ENCODE peak calls at places on chromosomes 13 and 19, in four cellular contexts. K is activated T-cell treated with anti-CD3 and anti-CD28 coated beads, Interleukin-2, amount 50 U/mL, for 72 hours; M is AG09319; E is AG04449. X is an unnamed sample.

GRCh38 chr13:43434185-43434584 is 352.6 kb downstream of the ENOX1 start:
- DNase-seq in E (no peak), M (no peak), K (no peak), X (no peak)

GRCh38 chr13:34085199-34085598 is 267.2 kb downstream of the RFC3 start:
- DNase-seq in M (no peak), E (no peak), K (no peak), X (no peak)

GRCh38 chr19:41691268-41691970 is 3.3 kb upstream of the CEACAM7 start:
- DNase-seq in E (no peak), K (peak; percentile 47), M (no peak), X (peak; percentile 64)

GRCh38 chr19:17560205-17560595 is 4.8 kb downstream of the COLGALT1 start:
- DNase-seq in M (peak; percentile 74), K (no peak), E (no peak), X (peak; percentile 4)

GRCh38 chr19:16381756-16382401 is 57.3 kb downstream of the KLF2 start:
- DNase-seq in M (no peak), K (no peak), E (no peak), X (no peak)

GRCh38 chr19:43847884-43848283 is 20.8 kb downstream of the ZNF283 start:
- DNase-seq in E (no peak), K (no peak), M (no peak), X (no peak)

GRCh38 chr19:18657590-18658365 is 20.9 kb downstream of the KLHL26 start:
- DNase-seq in E (no peak), K (no peak), M (no peak), X (peak; percentile 85)

GRCh38 chr13:66462187-66462586 is 767.9 kb downstream of the PCDH9 start:
- DNase-seq in E (no peak), M (no peak), K (no peak), X (no peak)

GRCh38 chr19:35346193-35347052 is 1.3 kb upstream of the FFAR1 start:
- DNase-seq in E (no peak), K (peak; percentile 87), M (no peak), X (peak; percentile 84)

GRCh38 chr13:44573790-44574465 is 2.2 kb downstream of the TSC22D1 start:
- DNase-seq in M (no peak), E (no peak), K (peak; percentile 20), X (peak; percentile 21)

GRCh38 chr13:109840201-109840892 is 54.0 kb upstream of the IRS2 start:
- DNase-seq in M (no peak), K (peak; percentile 42), E (no peak), X (no peak)

GRCh38 chr19:55535579-55536350 is 1.2 kb downstream of the SBK2 start:
- DNase-seq in E (no peak), M (no peak), K (no peak), X (no peak)

GRCh38 chr19:12838893-12839656 is 760 bp downstream of the MAST1 start:
- DNase-seq in E (no peak), K (peak; percentile 33), M (no peak), X (no peak)

GRCh38 chr19:45920458-45920857 is 5.9 kb upstream of the NANOS2 start:
- DNase-seq in E (no peak), M (no peak), K (no peak), X (no peak)

GRCh38 chr13:40383132-40383531 is 283.3 kb downstream of the FOXO1 start:
- DNase-seq in M (no peak), E (no peak), K (no peak), X (no peak)

GRCh38 chr19:48737360-48737998 is 2.9 kb downstream of the RASIP1 start:
- DNase-seq in K (no peak), E (no peak), M (no peak), X (no peak)

GRCh38 chr13:50611117-50611781 is 232.2 kb downstream of the DLEU7 start:
- DNase-seq in M (no peak), K (no peak), E (no peak), X (no peak)

GRCh38 chr19:40622773-40623075 is 21.6 kb downstream of the LTBP4 start:
- DNase-seq in M (no peak), K (no peak), E (no peak), X (no peak)

GRCh38 chr13:75762066-75762937 is 126.2 kb downstream of the LMO7 start:
- DNase-seq in E (no peak), K (peak; percentile 37), M (no peak), X (peak; percentile 25)

GRCh38 chr13:47726394-47726793 is 274.7 kb downstream of the SUCLA2 start:
- DNase-seq in M (no peak), E (no peak), K (no peak), X (no peak)

GRCh38 chr19:49338023-49338677 is 2.9 kb downstream of the CD37 start:
- DNase-seq in M (no peak), E (no peak), K (no peak), X (no peak)

GRCh38 chr19:49840321-49840720 is 10.6 kb upstream of the PTOV1 start:
- DNase-seq in M (no peak), E (no peak), K (no peak), X (no peak)

GRCh38 chr19:9018163-9018875 is 8.1 kb upstream of the MUC16 start:
- DNase-seq in M (no peak), K (no peak), E (no peak), X (no peak)

GRCh38 chr13:89514534-89515312 is 1832.8 kb upstream of the MIR17HG start:
- DNase-seq in E (no peak), M (no peak), K (no peak), X (no peak)

GRCh38 chr13:37225414-37226047 is 120.1 kb upstream of the CSNK1A1L start:
- DNase-seq in M (no peak), K (no peak), E (peak; percentile 37), X (no peak)

GRCh38 chr13:25738342-25738771 is 313.5 kb downstream of the SHISA2 start:
- DNase-seq in E (no peak), K (no peak), M (no peak), X (no peak)

GRCh38 chr13:97261254-97262015 is 39.3 kb downstream of the MBNL2 start:
- DNase-seq in E (no peak), K (peak; percentile 28), M (no peak), X (peak; percentile 38)

GRCh38 chr13:40595693-40596092 is 70.7 kb downstream of the FOXO1 start:
- DNase-seq in E (no peak), K (no peak), M (no peak), X (no peak)

GRCh38 chr13:43364210-43365041 is 341.0 kb downstream of the DNAJC15 start:
- DNase-seq in E (no peak), M (no peak), K (no peak), X (no peak)

GRCh38 chr19:55986487-55986886 is at the start of gene NLRP5:
- DNase-seq in K (no peak), M (no peak), E (no peak), X (no peak)

GRCh38 chr13:53159439-53159838 is 130.8 kb downstream of the OLFM4 start:
- DNase-seq in E (no peak), K (no peak), M (no peak), X (no peak)

GRCh38 chr13:45921337-45921736 is 69.8 kb upstream of the SIAH3 start:
- DNase-seq in E (no peak), M (no peak), K (no peak), X (no peak)

GRCh38 chr19:5480427-5480836 is 25.2 kb downstream of the ZNRF4 start:
- DNase-seq in M (no peak), E (no peak), K (peak; percentile 38), X (peak; percentile 70)